ENCODE peak calls at places on chromosome 15, in six cellular contexts. One of them, this sample, is unnamed.

GRCh38 chr15:57306944-57307411 is 69.3 kb upstream of the CGNL1 start:
- DNase-seq in RPMI8226: no peak
- DNase-seq in stimulated activated CD8-positive, alpha-beta memory T cell treated with anti-CD3 and anti-CD28 coated beads, Interleukin-2, amount 100 ng/mL, for 1 hour: no peak
- DNase-seq in left cardiac atrium: no peak
- DNase-seq in WTC11: no peak
- DNase-seq in T-cell: no peak
- DNase-seq in this sample: no peak

GRCh38 chr15:100779331-100780207 is 100.1 kb upstream of the ALDH1A3 start:
- DNase-seq in stimulated activated CD8-positive, alpha-beta memory T cell treated with anti-CD3 and anti-CD28 coated beads, Interleukin-2, amount 100 ng/mL, for 1 hour: no peak
- DNase-seq in RPMI8226: no peak
- DNase-seq in WTC11: peak; percentile 2
- DNase-seq in T-cell: no peak
- DNase-seq in left cardiac atrium: no peak
- DNase-seq in this sample: no peak

GRCh38 chr15:74431645-74432044 is 2.1 kb downstream of the SEMA7A start:
- DNase-seq in RPMI8226: peak; percentile 33
- DNase-seq in stimulated activated CD8-positive, alpha-beta memory T cell treated with anti-CD3 and anti-CD28 coated beads, Interleukin-2, amount 100 ng/mL, for 1 hour: no peak
- DNase-seq in T-cell: no peak
- DNase-seq in left cardiac atrium: no peak
- DNase-seq in WTC11: no peak
- DNase-seq in this sample: no peak

GRCh38 chr15:100020181-100020580 is 286.9 kb upstream of the LYSMD4 start:
- DNase-seq in RPMI8226: no peak
- DNase-seq in stimulated activated CD8-positive, alpha-beta memory T cell treated with anti-CD3 and anti-CD28 coated beads, Interleukin-2, amount 100 ng/mL, for 1 hour: no peak
- DNase-seq in WTC11: peak; percentile 61
- DNase-seq in T-cell: no peak
- DNase-seq in left cardiac atrium: no peak
- DNase-seq in this sample: no peak

GRCh38 chr15:60021589-60022378 is 17.7 kb downstream of the FOXB1 start:
- DNase-seq in RPMI8226: no peak
- DNase-seq in WTC11: no peak
- DNase-seq in stimulated activated CD8-positive, alpha-beta memory T cell treated with anti-CD3 and anti-CD28 coated beads, Interleukin-2, amount 100 ng/mL, for 1 hour: no peak
- DNase-seq in T-cell: no peak
- DNase-seq in left cardiac atrium: no peak
- DNase-seq in this sample: peak; percentile 69

GRCh38 chr15:69296606-69297005 is 2.1 kb upstream of the PAQR5 start:
- DNase-seq in T-cell: no peak
- DNase-seq in left cardiac atrium: no peak
- DNase-seq in RPMI8226: no peak
- DNase-seq in stimulated activated CD8-positive, alpha-beta memory T cell treated with anti-CD3 and anti-CD28 coated beads, Interleukin-2, amount 100 ng/mL, for 1 hour: no peak
- DNase-seq in WTC11: no peak
- DNase-seq in this sample: no peak

GRCh38 chr15:60899322-60899966 is 329.7 kb downstream of the RORA start:
- DNase-seq in WTC11: no peak
- DNase-seq in T-cell: no peak
- DNase-seq in RPMI8226: no peak
- DNase-seq in stimulated activated CD8-positive, alpha-beta memory T cell treated with anti-CD3 and anti-CD28 coated beads, Interleukin-2, amount 100 ng/mL, for 1 hour: no peak
- DNase-seq in left cardiac atrium: no peak
- DNase-seq in this sample: no peak

GRCh38 chr15:55334997-55335396 is 16.0 kb downstream of the PIGB start:
- DNase-seq in stimulated activated CD8-positive, alpha-beta memory T cell treated with anti-CD3 and anti-CD28 coated beads, Interleukin-2, amount 100 ng/mL, for 1 hour: no peak
- DNase-seq in left cardiac atrium: no peak
- DNase-seq in WTC11: no peak
- DNase-seq in RPMI8226: no peak
- DNase-seq in T-cell: no peak
- DNase-seq in this sample: no peak

GRCh38 chr15:23439513-23439912 is 7.5 kb downstream of the GOLGA6L2 start:
- DNase-seq in WTC11: no peak
- DNase-seq in stimulated activated CD8-positive, alpha-beta memory T cell treated with anti-CD3 and anti-CD28 coated beads, Interleukin-2, amount 100 ng/mL, for 1 hour: no peak
- DNase-seq in T-cell: no peak
- DNase-seq in RPMI8226: no peak
- DNase-seq in left cardiac atrium: no peak
- DNase-seq in this sample: no peak

GRCh38 chr15:95495033-95495541 is 835.4 kb upstream of the NR2F2 start:
- DNase-seq in left cardiac atrium: peak; percentile 30
- DNase-seq in T-cell: no peak
- DNase-seq in stimulated activated CD8-positive, alpha-beta memory T cell treated with anti-CD3 and anti-CD28 coated beads, Interleukin-2, amount 100 ng/mL, for 1 hour: no peak
- DNase-seq in WTC11: no peak
- DNase-seq in RPMI8226: no peak
- DNase-seq in this sample: no peak

GRCh38 chr15:66459818-66460615 is 37.5 kb downstream of the SNAPC5 start:
- DNase-seq in stimulated activated CD8-positive, alpha-beta memory T cell treated with anti-CD3 and anti-CD28 coated beads, Interleukin-2, amount 100 ng/mL, for 1 hour: no peak
- DNase-seq in T-cell: no peak
- DNase-seq in RPMI8226: no peak
- DNase-seq in WTC11: no peak
- DNase-seq in left cardiac atrium: no peak
- DNase-seq in this sample: no peak

GRCh38 chr15:78051622-78052405 is 25.7 kb downstream of the TBC1D2B start:
- DNase-seq in WTC11: no peak
- DNase-seq in stimulated activated CD8-positive, alpha-beta memory T cell treated with anti-CD3 and anti-CD28 coated beads, Interleukin-2, amount 100 ng/mL, for 1 hour: no peak
- DNase-seq in left cardiac atrium: no peak
- DNase-seq in RPMI8226: no peak
- DNase-seq in T-cell: no peak
- DNase-seq in this sample: peak; percentile 72

GRCh38 chr15:85024509-85025336 is 43.1 kb downstream of the PDE8A start:
- DNase-seq in stimulated activated CD8-positive, alpha-beta memory T cell treated with anti-CD3 and anti-CD28 coated beads, Interleukin-2, amount 100 ng/mL, for 1 hour: no peak
- DNase-seq in WTC11: no peak
- DNase-seq in T-cell: no peak
- DNase-seq in left cardiac atrium: no peak
- DNase-seq in RPMI8226: no peak
- DNase-seq in this sample: peak; percentile 32

GRCh38 chr15:95624616-95625361 is 705.7 kb upstream of the NR2F2 start:
- DNase-seq in left cardiac atrium: no peak
- DNase-seq in T-cell: no peak
- DNase-seq in RPMI8226: no peak
- DNase-seq in WTC11: no peak
- DNase-seq in stimulated activated CD8-positive, alpha-beta memory T cell treated with anti-CD3 and anti-CD28 coated beads, Interleukin-2, amount 100 ng/mL, for 1 hour: no peak
- DNase-seq in this sample: no peak

GRCh38 chr15:22918056-22918455 is 62.1 kb downstream of the CYFIP1 start:
- DNase-seq in stimulated activated CD8-positive, alpha-beta memory T cell treated with anti-CD3 and anti-CD28 coated beads, Interleukin-2, amount 100 ng/mL, for 1 hour: no peak
- DNase-seq in T-cell: no peak
- DNase-seq in WTC11: no peak
- DNase-seq in RPMI8226: no peak
- DNase-seq in left cardiac atrium: no peak
- DNase-seq in this sample: peak; percentile 19

GRCh38 chr15:42010434-42010833 is 10.4 kb downstream of the PLA2G4E start:
- DNase-seq in left cardiac atrium: no peak
- DNase-seq in RPMI8226: peak; percentile 61
- DNase-seq in WTC11: no peak
- DNase-seq in T-cell: no peak
- DNase-seq in stimulated activated CD8-positive, alpha-beta memory T cell treated with anti-CD3 and anti-CD28 coated beads, Interleukin-2, amount 100 ng/mL, for 1 hour: no peak
- DNase-seq in this sample: no peak

GRCh38 chr15:64856429-64857145 is 14.9 kb downstream of the PLEKHO2 start:
- DNase-seq in left cardiac atrium: peak; percentile 78
- DNase-seq in RPMI8226: no peak
- DNase-seq in T-cell: no peak
- DNase-seq in stimulated activated CD8-positive, alpha-beta memory T cell treated with anti-CD3 and anti-CD28 coated beads, Interleukin-2, amount 100 ng/mL, for 1 hour: no peak
- DNase-seq in WTC11: no peak
- DNase-seq in this sample: no peak

GRCh38 chr15:38187646-38188313 is 64.9 kb upstream of the SPRED1 start:
- DNase-seq in left cardiac atrium: no peak
- DNase-seq in RPMI8226: no peak
- DNase-seq in T-cell: no peak
- DNase-seq in stimulated activated CD8-positive, alpha-beta memory T cell treated with anti-CD3 and anti-CD28 coated beads, Interleukin-2, amount 100 ng/mL, for 1 hour: no peak
- DNase-seq in WTC11: no peak
- DNase-seq in this sample: no peak

GRCh38 chr15:101596633-101597032 is 55.5 kb downstream of the TM2D3 start:
- DNase-seq in WTC11: no peak
- DNase-seq in left cardiac atrium: no peak
- DNase-seq in T-cell: no peak
- DNase-seq in stimulated activated CD8-positive, alpha-beta memory T cell treated with anti-CD3 and anti-CD28 coated beads, Interleukin-2, amount 100 ng/mL, for 1 hour: no peak
- DNase-seq in RPMI8226: no peak
- DNase-seq in this sample: no peak

GRCh38 chr15:90780916-90781315 is 63.8 kb downstream of the BLM start:
- DNase-seq in stimulated activated CD8-positive, alpha-beta memory T cell treated with anti-CD3 and anti-CD28 coated beads, Interleukin-2, amount 100 ng/mL, for 1 hour: no peak
- DNase-seq in left cardiac atrium: no peak
- DNase-seq in WTC11: no peak
- DNase-seq in RPMI8226: no peak
- DNase-seq in T-cell: no peak
- DNase-seq in this sample: peak; percentile 78

GRCh38 chr15:87735536-87735935 is 521.0 kb downstream of the NTRK3 start:
- DNase-seq in stimulated activated CD8-positive, alpha-beta memory T cell treated with anti-CD3 and anti-CD28 coated beads, Interleukin-2, amount 100 ng/mL, for 1 hour: no peak
- DNase-seq in RPMI8226: no peak
- DNase-seq in T-cell: no peak
- DNase-seq in WTC11: no peak
- DNase-seq in left cardiac atrium: no peak
- DNase-seq in this sample: no peak

GRCh38 chr15:74315626-74316025 is 51.8 kb downstream of the CYP11A1 start:
- DNase-seq in stimulated activated CD8-positive, alpha-beta memory T cell treated with anti-CD3 and anti-CD28 coated beads, Interleukin-2, amount 100 ng/mL, for 1 hour: no peak
- DNase-seq in RPMI8226: no peak
- DNase-seq in left cardiac atrium: no peak
- DNase-seq in WTC11: no peak
- DNase-seq in T-cell: no peak
- DNase-seq in this sample: peak; percentile 99

GRCh38 chr15:85723960-85724945 is 70.5 kb downstream of the KLHL25 start:
- DNase-seq in WTC11: no peak
- DNase-seq in RPMI8226: no peak
- DNase-seq in T-cell: no peak
- DNase-seq in left cardiac atrium: no peak
- DNase-seq in stimulated activated CD8-positive, alpha-beta memory T cell treated with anti-CD3 and anti-CD28 coated beads, Interleukin-2, amount 100 ng/mL, for 1 hour: no peak
- DNase-seq in this sample: no peak

GRCh38 chr15:39511000-39511914 is 69.6 kb upstream of the THBS1 start:
- DNase-seq in RPMI8226: no peak
- DNase-seq in stimulated activated CD8-positive, alpha-beta memory T cell treated with anti-CD3 and anti-CD28 coated beads, Interleukin-2, amount 100 ng/mL, for 1 hour: no peak
- DNase-seq in WTC11: no peak
- DNase-seq in T-cell: no peak
- DNase-seq in left cardiac atrium: peak; percentile 83
- DNase-seq in this sample: peak; percentile 59

GRCh38 chr15:58340176-58340575 is 91.6 kb upstream of the LIPC start:
- DNase-seq in WTC11: no peak
- DNase-seq in RPMI8226: no peak
- DNase-seq in T-cell: no peak
- DNase-seq in stimulated activated CD8-positive, alpha-beta memory T cell treated with anti-CD3 and anti-CD28 coated beads, Interleukin-2, amount 100 ng/mL, for 1 hour: no peak
- DNase-seq in left cardiac atrium: no peak
- DNase-seq in this sample: peak; percentile 26

GRCh38 chr15:77877869-77878577 is 199.5 kb downstream of the TBC1D2B start:
- DNase-seq in RPMI8226: no peak
- DNase-seq in T-cell: no peak
- DNase-seq in left cardiac atrium: no peak
- DNase-seq in WTC11: no peak
- DNase-seq in stimulated activated CD8-positive, alpha-beta memory T cell treated with anti-CD3 and anti-CD28 coated beads, Interleukin-2, amount 100 ng/mL, for 1 hour: no peak
- DNase-seq in this sample: no peak

GRCh38 chr15:96353931-96354730 is 23.6 kb downstream of the NR2F2 start:
- DNase-seq in left cardiac atrium: peak; percentile 80
- DNase-seq in T-cell: no peak
- DNase-seq in stimulated activated CD8-positive, alpha-beta memory T cell treated with anti-CD3 and anti-CD28 coated beads, Interleukin-2, amount 100 ng/mL, for 1 hour: no peak
- DNase-seq in WTC11: peak; percentile 76
- DNase-seq in RPMI8226: no peak
- DNase-seq in this sample: peak; percentile 94

GRCh38 chr15:64163662-64164362 is 990 bp upstream of the PPIB start:
- DNase-seq in RPMI8226: no peak
- DNase-seq in stimulated activated CD8-positive, alpha-beta memory T cell treated with anti-CD3 and anti-CD28 coated beads, Interleukin-2, amount 100 ng/mL, for 1 hour: no peak
- DNase-seq in WTC11: no peak
- DNase-seq in left cardiac atrium: no peak
- DNase-seq in T-cell: no peak
- DNase-seq in this sample: peak; percentile 79

This sample was measured in NB4.